ENCODE peak calls at places on chromosomes 12 and 14, in ten cellular contexts. X is HCT116; P is OCI-LY7; G is H9; K is prostate gland; Z is spleen; B is brain microvascular endothelial cell; I is CD8-positive, alpha-beta T cell; E is PC-3; M is right lobe of liver. A is an unnamed sample.

GRCh38 chr12:117152793-117153775 is 37.2 kb downstream of the FBXO21 start:
- DNase-seq in X (no peak), I (no peak), Z (no peak), K (no peak), B (no peak), G (no peak), M (no peak), P (no peak), E (no peak), A (no peak)

GRCh38 chr12:51349026-51349425 is 2.5 kb upstream of the CELA1 start:
- DNase-seq in Z (no peak), I (no peak), X (no peak), P (no peak), G (no peak), M (no peak), E (no peak), K (no peak), B (peak; percentile 31), A (no peak)

GRCh38 chr14:97266653-97267052 is 469.5 kb downstream of the VRK1 start:
- DNase-seq in B (peak; percentile 40), K (no peak), Z (no peak), P (no peak), G (no peak), X (peak; percentile 89), E (peak; percentile 92), I (no peak), M (no peak), A (no peak)

GRCh38 chr12:123363743-123364531 is 710 bp downstream of the SBNO1 start:
- DNase-seq in K (no peak), I (peak; percentile 12), Z (peak; percentile 92), E (peak; percentile 26), X (no peak), M (peak; percentile 65), P (peak; percentile 52), G (peak; percentile 39), B (no peak), A (no peak)

GRCh38 chr14:104096318-104096717 is 10.8 kb downstream of the ASPG start:
- DNase-seq in B (no peak), M (no peak), E (no peak), G (no peak), K (no peak), P (no peak), X (no peak), I (no peak), Z (no peak), A (no peak)

GRCh38 chr12:132559652-132560420 is 50.5 kb downstream of the LRCOL1 start:
- DNase-seq in Z (peak; percentile 85), X (peak; percentile 18), B (no peak), E (peak; percentile 73), M (no peak), K (peak; percentile 29), I (no peak), G (peak; percentile 69), P (peak; percentile 75), A (no peak)

GRCh38 chr12:13307143-13307831 is 110.8 kb downstream of the EMP1 start:
- DNase-seq in B (no peak), M (no peak), Z (no peak), E (no peak), G (no peak), P (no peak), K (no peak), I (no peak), X (no peak), A (no peak)

GRCh38 chr12:8045952-8046944 is 13.7 kb downstream of the FOXJ2 start:
- DNase-seq in I (peak; percentile 75), G (peak; percentile 84), M (peak; percentile 74), B (peak; percentile 79), X (no peak), K (peak; percentile 59), E (peak; percentile 68), Z (peak; percentile 91), P (peak; percentile 72), A (peak; percentile 59)

GRCh38 chr14:35404246-35404495 is 378 bp downstream of the NFKBIA start:
- DNase-seq in I (peak; percentile 42), P (no peak), K (no peak), G (no peak), Z (no peak), B (no peak), X (no peak), M (no peak), E (no peak), A (no peak)

GRCh38 chr12:52517888-52518287 is 2.3 kb downstream of the KRT5 start:
- DNase-seq in B (no peak), K (no peak), M (no peak), E (no peak), G (no peak), P (no peak), I (no peak), X (no peak), Z (no peak), A (peak; percentile 25)

GRCh38 chr12:128269108-128269713 is 2.2 kb downstream of the TMEM132C start:
- DNase-seq in M (no peak), X (no peak), B (no peak), Z (no peak), G (no peak), P (no peak), I (no peak), K (no peak), E (no peak), A (no peak)

GRCh38 chr14:67331368-67332125 is 28.1 kb downstream of the ATP6V1D start:
- DNase-seq in K (no peak), B (peak; percentile 26), P (no peak), Z (no peak), M (no peak), I (no peak), G (no peak), E (peak; percentile 50), X (no peak), A (no peak)

GRCh38 chr12:131677699-131678098 is 33.2 kb upstream of the SFSWAP start:
- DNase-seq in X (no peak), E (no peak), I (no peak), P (no peak), G (no peak), B (no peak), Z (peak; percentile 60), M (no peak), K (no peak), A (no peak)

GRCh38 chr12:104063712-104064030 is 660 bp upstream of the HCFC2 start:
- DNase-seq in I (no peak), P (no peak), M (no peak), B (peak; percentile 28), E (no peak), Z (no peak), G (no peak), K (peak; percentile 10), X (no peak), A (no peak)
- H3K27ac ChIP-seq in I (peak overlapping the region; percentile 64), P (peak overlapping the region; percentile 28), M (peak overlapping the region; percentile 75), B (peak overlapping the region; percentile 56), E (peak overlapping the region; percentile 15), Z (peak overlapping the region; percentile 91), G (no peak overlapping the region), K (peak overlapping the region; percentile 84), X (peak overlapping the region; percentile 53), A (peak overlapping the region; percentile 90)

GRCh38 chr14:80979951-80980350 is 24.5 kb downstream of the TSHR start:
- DNase-seq in I (no peak), K (no peak), E (no peak), G (no peak), X (no peak), Z (no peak), M (no peak), P (no peak), B (no peak), A (no peak)

GRCh38 chr14:80973918-80974317 is 18.5 kb downstream of the TSHR start:
- DNase-seq in M (no peak), P (no peak), I (no peak), G (no peak), K (no peak), B (no peak), X (no peak), E (no peak), Z (no peak), A (no peak)

GRCh38 chr14:80978403-80978802 is 23.0 kb downstream of the TSHR start:
- DNase-seq in G (no peak), K (no peak), E (no peak), B (no peak), X (no peak), P (peak; percentile 94), I (no peak), M (no peak), Z (no peak), A (no peak)

GRCh38 chr14:80974338-80975078 is 19.1 kb downstream of the TSHR start:
- DNase-seq in Z (no peak), K (no peak), G (no peak), B (no peak), I (no peak), E (no peak), M (no peak), X (no peak), P (no peak), A (no peak)

DNA sequence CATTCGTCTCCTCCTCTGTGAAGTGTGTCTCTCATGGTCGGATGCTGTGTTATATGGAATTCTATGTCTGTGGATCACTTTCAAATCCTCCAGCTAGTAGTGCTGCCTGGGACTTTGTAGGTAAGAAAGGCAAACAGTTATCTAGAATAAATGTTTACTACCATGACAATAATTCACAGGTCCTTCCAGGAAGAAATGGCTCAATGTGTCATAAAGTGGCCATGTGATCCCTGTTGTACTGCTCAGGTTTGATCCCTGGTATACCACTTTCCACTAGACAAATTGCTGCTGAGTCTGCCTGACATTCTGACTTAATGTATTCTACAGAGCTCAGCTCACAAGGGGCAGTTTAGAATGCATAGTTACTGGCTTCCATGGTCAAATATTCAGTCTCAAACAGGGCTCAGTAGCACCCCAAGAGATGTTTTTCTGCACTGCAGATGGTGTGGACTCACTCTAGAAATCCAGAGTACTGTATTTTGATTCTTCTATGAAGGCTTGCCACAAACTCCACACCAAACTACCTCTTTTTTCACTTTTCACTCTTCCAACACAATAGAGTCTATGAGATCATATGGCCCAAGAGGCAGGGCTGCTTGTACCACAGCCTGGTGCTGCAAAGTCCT is 21.8 kb downstream of the TSHR start:
- DNase-seq in B (no peak), E (no peak), X (no peak), I (no peak), P (peak; percentile 57), M (no peak), K (no peak), Z (no peak), G (no peak), A (no peak)
- TF ChIP-seq CTCF in B (no peak), E (peak; percentile 26), X (no peak), I (no peak), P (peak; percentile 72), M (no peak), K (no peak), Z (no peak), G (peak; percentile 45), A (no peak)

GRCh38 chr14:61152851-61153364 is 128.2 kb downstream of the TMEM30B start:
- DNase-seq in I (no peak), K (no peak), B (no peak), M (no peak), X (no peak), G (no peak), E (peak; percentile 45), P (no peak), Z (no peak), A (peak; percentile 53)
- H3K27ac ChIP-seq in I (no peak overlapping the region), K (no peak overlapping the region), B (peak overlapping the region; percentile 47), M (no peak overlapping the region), X (no peak overlapping the region), G (no peak overlapping the region), E (no peak overlapping the region), P (no peak overlapping the region), Z (no peak overlapping the region), A (peak overlapping the region; percentile 75)

GRCh38 chr14:45715946-45716345 is 462.9 kb upstream of the MIS18BP1 start:
- DNase-seq in E (peak; percentile 46), G (no peak), P (no peak), X (no peak), M (no peak), K (no peak), B (no peak), Z (no peak), I (no peak), A (no peak)

GRCh38 chr14:45716506-45716905 is 463.5 kb upstream of the MIS18BP1 start:
- DNase-seq in K (no peak), I (no peak), Z (no peak), P (peak; percentile 1), B (no peak), X (no peak), G (peak; percentile 36), E (peak; percentile 50), M (no peak), A (no peak)
- TF ChIP-seq CTCF in K (no peak), I (no peak), Z (no peak), P (peak; percentile 27), B (peak; percentile 38), X (no peak), G (peak; percentile 70), E (peak; percentile 62), M (no peak), A (no peak)

A was measured in breast epithelium.